ENCODE peak calls at places on chromosomes 11 and 22, in ten cellular contexts. I is Peyer's patch, G is esophagus squamous epithelium, O is sigmoid colon, X is tibial nerve, N is breast epithelium, U is ovary, Y is stomach, E is erythroblast, L is heart left ventricle. R is an unnamed sample.
A peak's percentile ranks its signal among the peaks of the same experiment; 100 is the strongest.

GRCh38 chr22:45731041-45731797 is 59.6 kb downstream of the ATXN10 start:
- DNase-seq in E (no peak), G (no peak), U (no peak), O (no peak), I (no peak), X (no peak), L (no peak), Y (no peak), N (no peak), R (peak; percentile 19)

GRCh38 chr11:64125676-64126075 is 40.2 kb downstream of the MACROD1 start:
- DNase-seq in N (no peak), O (no peak), U (no peak), I (no peak), E (no peak), X (no peak), L (no peak), G (no peak), Y (no peak), R (no peak)

GRCh38 chr11:67491276-67492068 is 8.6 kb downstream of the AIP start:
- DNase-seq in O (no peak), U (no peak), G (no peak), I (no peak), X (no peak), N (no peak), E (no peak), L (no peak), Y (no peak), R (no peak)

GRCh38 chr11:128624269-128625170 is 37.2 kb upstream of the ETS1 start:
- DNase-seq in O (no peak), U (no peak), X (no peak), E (no peak), N (no peak), Y (peak; percentile 77), L (no peak), G (no peak), I (no peak), R (no peak)

GRCh38 chr11:123239371-123240150 is 44.5 kb upstream of the CLMP start:
- DNase-seq in G (no peak), N (no peak), Y (no peak), X (no peak), E (no peak), U (no peak), I (no peak), L (no peak), O (no peak), R (peak; percentile 38)

GRCh38 chr11:11510939-11511338 is 110.9 kb downstream of the GALNT18 start:
- DNase-seq in N (no peak), L (peak; percentile 45), G (no peak), U (no peak), Y (no peak), E (no peak), X (peak; percentile 16), O (peak; percentile 84), I (no peak), R (no peak)

GRCh38 chr11:28176231-28176853 is 68.2 kb downstream of the METTL15 start:
- DNase-seq in N (no peak), G (no peak), X (no peak), U (no peak), Y (no peak), E (no peak), I (no peak), O (no peak), L (no peak), R (no peak)

GRCh38 chr11:74988541-74989268 is at the start of gene NEU3:
- DNase-seq in I (peak; percentile 90), G (peak; percentile 42), X (peak; percentile 39), U (peak; percentile 72), L (peak; percentile 82), Y (peak; percentile 84), O (peak; percentile 84), N (peak; percentile 76), E (peak; percentile 87), R (peak; percentile 91)

DNA sequence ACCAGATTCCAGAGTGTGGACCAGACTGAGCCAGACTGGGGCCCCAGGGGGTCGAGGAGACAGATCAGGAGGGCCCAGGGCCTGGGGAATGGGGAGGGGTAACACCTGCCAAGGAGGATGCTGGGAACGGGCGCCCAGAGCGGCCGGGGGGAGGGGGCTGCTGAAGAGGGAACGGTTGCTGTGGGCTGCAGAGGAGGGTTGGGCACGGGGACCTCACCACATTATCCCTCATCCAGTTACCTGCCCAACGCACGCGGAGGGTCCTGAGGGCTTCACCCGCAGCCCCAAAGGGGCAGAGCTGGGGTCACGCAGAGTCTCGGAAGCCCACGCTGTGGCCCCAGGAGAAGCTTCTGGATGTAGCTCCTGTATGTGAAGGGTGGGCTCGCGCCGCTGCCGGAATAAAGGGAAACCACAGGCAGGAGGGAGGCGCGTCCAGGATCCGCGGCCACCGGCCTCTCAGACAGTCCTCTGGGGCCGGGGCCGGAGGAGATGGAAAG is 927 bp upstream of the SELENOO start:
- DNase-seq in L (no peak), G (no peak), E (no peak), U (no peak), I (no peak), X (no peak), N (no peak), Y (peak; percentile 33), O (no peak), R (no peak)
- TF ChIP-seq POLR2A in L (no peak), G (no peak), E (no peak), U (no peak), I (no peak), X (no peak), N (no peak), Y (no peak), O (no peak), R (no peak)

GRCh38 chr11:36408476-36409136 is 101.5 kb downstream of the TRAF6 start:
- DNase-seq in X (no peak), E (no peak), G (no peak), L (no peak), Y (no peak), N (no peak), U (no peak), O (no peak), I (no peak), R (no peak)

GRCh38 chr11:36417154-36417553 is 92.9 kb downstream of the TRAF6 start:
- DNase-seq in I (no peak), U (no peak), N (no peak), E (no peak), O (no peak), X (no peak), G (no peak), Y (no peak), L (no peak), R (no peak)

GRCh38 chr11:36409152-36409713 is 100.8 kb downstream of the TRAF6 start:
- DNase-seq in Y (no peak), L (no peak), I (no peak), E (no peak), O (no peak), X (no peak), N (no peak), G (no peak), U (no peak), R (no peak)

GRCh38 chr11:36411202-36411640 is 98.9 kb downstream of the TRAF6 start:
- DNase-seq in L (peak; percentile 36), N (no peak), E (peak; percentile 2), X (no peak), G (no peak), I (no peak), Y (peak; percentile 28), U (no peak), O (no peak), R (no peak)

DNA sequence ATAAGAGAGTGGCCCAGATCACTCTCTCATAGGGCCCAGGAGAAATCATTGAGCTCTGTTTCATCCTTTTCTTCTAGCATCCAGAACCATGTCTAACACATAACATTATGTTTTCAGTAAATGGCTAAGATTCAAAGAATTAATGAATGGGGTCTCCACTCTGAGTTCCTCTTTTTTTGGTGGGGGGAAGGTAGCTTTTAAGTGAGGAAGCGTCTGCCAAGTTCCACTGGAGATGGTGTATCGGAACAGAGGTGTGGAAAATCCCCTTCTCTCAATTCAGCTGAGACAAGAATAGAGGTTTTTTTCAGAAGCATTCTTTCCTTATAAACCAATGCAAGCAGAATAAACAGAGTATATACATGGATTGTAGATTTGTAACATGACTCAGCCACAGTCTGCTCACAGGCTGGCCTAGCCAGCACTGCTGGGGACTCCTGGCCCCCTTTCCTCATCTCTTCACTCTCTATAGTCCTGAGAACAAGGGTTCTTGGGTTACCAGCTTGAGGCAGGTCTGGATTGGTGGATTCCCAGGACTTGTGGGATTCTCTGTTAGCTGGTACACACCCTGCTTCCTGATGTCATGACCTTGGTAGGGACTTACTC is 97.2 kb downstream of the TRAF6 start:
- DNase-seq in X (no peak), Y (no peak), L (no peak), N (no peak), G (no peak), O (no peak), E (no peak), U (no peak), I (no peak), R (no peak)
- TF ChIP-seq POLR2A in X (no peak), Y (no peak), L (no peak), N (no peak), G (no peak), O (no peak), E (no peak), U (no peak), I (no peak), R (no peak)

GRCh38 chr11:926341-926916 is 759 bp downstream of the AP2A2 start:
- DNase-seq in X (no peak), Y (no peak), G (no peak), N (no peak), E (no peak), I (peak; percentile 56), U (peak; percentile 43), L (peak; percentile 61), O (no peak), R (peak; percentile 81)

GRCh38 chr11:923691-924405 is 1.8 kb upstream of the AP2A2 start:
- DNase-seq in N (no peak), X (no peak), G (no peak), Y (no peak), I (no peak), O (no peak), E (no peak), U (no peak), L (peak; percentile 25), R (no peak)

GRCh38 chr11:924406-925157 is 1.1 kb upstream of the AP2A2 start:
- DNase-seq in L (peak; percentile 41), N (no peak), X (no peak), O (peak; percentile 73), G (no peak), Y (no peak), I (no peak), E (no peak), U (peak; percentile 61), R (no peak)

GRCh38 chr11:925158-925495 is 543 bp upstream of the AP2A2 start:
- DNase-seq in L (peak; percentile 47), X (no peak), N (no peak), O (no peak), G (no peak), I (no peak), Y (no peak), E (no peak), U (no peak), R (no peak)

DNA sequence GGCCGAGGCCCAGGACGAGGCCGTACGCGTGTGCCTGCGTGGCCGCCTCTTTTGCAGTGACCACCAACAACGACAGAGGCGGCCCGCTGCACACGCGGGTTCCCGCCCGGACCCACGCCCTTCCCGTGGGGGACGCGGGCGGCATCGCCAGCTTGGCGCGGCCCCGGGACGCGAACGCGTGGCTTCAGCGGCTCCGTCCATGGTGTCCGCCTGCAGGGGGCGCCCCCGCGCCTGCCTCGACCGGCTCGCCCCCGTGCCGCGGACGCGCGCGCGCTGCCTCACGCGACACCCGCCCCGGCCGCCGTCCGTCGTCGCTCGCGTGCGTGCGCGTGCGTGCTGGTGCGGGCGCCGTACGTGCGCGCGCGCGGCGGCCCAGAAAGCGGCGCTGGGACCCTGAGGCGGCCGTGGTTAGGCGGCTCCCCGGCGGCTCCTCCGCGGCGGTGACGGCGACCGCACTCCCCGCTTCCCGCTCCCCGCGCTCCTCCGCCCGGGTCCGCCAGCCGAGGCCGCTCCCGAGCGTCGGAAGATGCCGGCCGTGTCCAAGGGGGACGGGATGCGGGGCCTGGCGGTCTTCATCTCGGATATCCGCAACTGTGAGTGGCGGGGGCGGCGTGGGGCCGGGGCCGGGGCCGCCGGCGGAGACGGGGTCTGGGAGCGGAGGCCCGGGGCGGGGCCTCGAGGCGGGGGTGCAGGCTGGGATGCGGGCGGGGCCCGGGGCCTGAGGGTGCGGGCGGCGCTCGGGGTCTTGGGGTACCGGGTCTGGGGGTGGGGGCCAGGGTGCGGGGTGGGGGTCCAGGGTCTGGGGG is at the start of gene AP2A2:
- DNase-seq in U (peak; percentile 93), X (peak; percentile 81), Y (peak; percentile 92), G (no peak), L (peak; percentile 91), I (peak; percentile 92), N (peak; percentile 83), O (peak; percentile 93), E (peak; percentile 98), R (peak; percentile 94)
- TF ChIP-seq POLR2A in U (peak; percentile 69), X (peak; percentile 82), Y (no peak), G (peak; percentile 80), L (no peak), I (peak; percentile 80), N (no peak), O (no peak), E (peak; percentile 40), R (peak; percentile 93)

DNA sequence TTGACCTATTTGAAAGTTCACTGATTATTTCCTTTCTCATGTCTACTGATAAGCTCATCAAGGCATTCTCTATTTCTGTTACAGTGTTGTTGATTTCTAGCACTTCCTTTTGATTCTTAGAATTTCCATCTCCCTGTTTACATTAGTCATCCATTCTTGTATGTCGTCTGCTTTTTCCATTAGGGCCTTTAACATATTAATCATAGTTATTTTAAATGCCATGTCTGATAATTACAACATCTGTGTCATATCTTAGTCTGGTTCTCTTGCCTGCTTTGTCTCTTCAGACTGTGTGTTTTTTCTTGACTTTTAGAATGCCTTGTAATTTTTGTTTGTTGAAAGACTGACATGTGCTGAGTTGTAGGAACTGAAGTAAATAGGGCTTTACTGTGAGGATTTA is 602.1 kb downstream of the SOX6 start:
- DNase-seq in I (no peak), L (no peak), X (no peak), O (no peak), Y (no peak), U (no peak), N (no peak), G (no peak), E (no peak), R (no peak)
- TF ChIP-seq POLR2A in I (no peak), L (no peak), X (no peak), O (no peak), Y (no peak), U (no peak), N (no peak), G (no peak), E (no peak), R (no peak)